ENCODE peak calls at places on chromosomes 4 and X, in eight cellular contexts. O is AG10803, A is astrocyte of the cerebellum, B is OCI-LY7, K is lower lobe of right lung, J is fibroblast of pulmonary artery, V is body of pancreas, G is endothelial cell of umbilical vein. E is an unnamed sample.

GRCh38 chrX:24395775-24396174 is 35.3 kb downstream of the SUPT20HL1 start:
- DNase-seq in O (peak), J (peak), G (peak), V (peak), A (peak), K (no peak), B (peak), E (peak)

GRCh38 chr4:24736066-24736465 is 59.3 kb upstream of the SOD3 start:
- DNase-seq in K (peak), G (peak), J (peak), B (no peak), A (no peak), O (no peak), V (no peak), E (no peak)

GRCh38 chr4:137934921-137935320 is 307.2 kb downstream of the SLC7A11 start:
- DNase-seq in V (no peak), G (no peak), A (no peak), K (no peak), O (peak), J (no peak), B (no peak), E (no peak)

GRCh38 chr4:66906314-66906713 is 639.0 kb downstream of the CENPC start:
- DNase-seq in G (no peak), J (no peak), K (no peak), O (no peak), A (no peak), V (no peak), B (no peak), E (no peak)

GRCh38 chr4:183746305-183747229 is 87.5 kb downstream of the TRAPPC11 start:
- DNase-seq in V (peak), J (no peak), K (no peak), B (no peak), A (no peak), G (no peak), O (no peak), E (no peak)

GRCh38 chr4:163467371-163467770 is 6.2 kb downstream of the TKTL2 start:
- DNase-seq in V (no peak), B (no peak), J (no peak), A (no peak), O (no peak), G (no peak), K (no peak), E (no peak)

GRCh38 chr4:8410641-8411271 is 29.8 kb downstream of the ACOX3 start:
- DNase-seq in A (no peak), V (no peak), O (peak), K (peak), J (peak), G (peak), B (no peak), E (no peak)

GRCh38 chr4:143626134-143626859 is 74.2 kb downstream of the FREM3 start:
- DNase-seq in V (peak), A (peak), B (no peak), G (peak), J (peak), K (peak), O (peak), E (no peak)

GRCh38 chr4:43456383-43456782 is 563.9 kb downstream of the GRXCR1 start:
- DNase-seq in V (no peak), G (peak), B (no peak), J (peak), A (peak), O (peak), K (no peak), E (no peak)

GRCh38 chrX:130085551-130085986 is 24.7 kb downstream of the ELF4 start:
- DNase-seq in K (no peak), A (no peak), G (peak), B (peak), J (peak), V (no peak), O (peak), E (no peak)

GRCh38 chr4:78768447-78769177 is 7.5 kb upstream of the BMP2K start:
- DNase-seq in K (no peak), V (no peak), G (no peak), J (no peak), A (no peak), O (peak), B (no peak), E (no peak)

GRCh38 chr4:6032249-6033244 is 14.3 kb upstream of the C4orf50 start:
- DNase-seq in G (no peak), O (peak), V (peak), B (no peak), J (no peak), K (no peak), A (no peak), E (no peak)

DNA sequence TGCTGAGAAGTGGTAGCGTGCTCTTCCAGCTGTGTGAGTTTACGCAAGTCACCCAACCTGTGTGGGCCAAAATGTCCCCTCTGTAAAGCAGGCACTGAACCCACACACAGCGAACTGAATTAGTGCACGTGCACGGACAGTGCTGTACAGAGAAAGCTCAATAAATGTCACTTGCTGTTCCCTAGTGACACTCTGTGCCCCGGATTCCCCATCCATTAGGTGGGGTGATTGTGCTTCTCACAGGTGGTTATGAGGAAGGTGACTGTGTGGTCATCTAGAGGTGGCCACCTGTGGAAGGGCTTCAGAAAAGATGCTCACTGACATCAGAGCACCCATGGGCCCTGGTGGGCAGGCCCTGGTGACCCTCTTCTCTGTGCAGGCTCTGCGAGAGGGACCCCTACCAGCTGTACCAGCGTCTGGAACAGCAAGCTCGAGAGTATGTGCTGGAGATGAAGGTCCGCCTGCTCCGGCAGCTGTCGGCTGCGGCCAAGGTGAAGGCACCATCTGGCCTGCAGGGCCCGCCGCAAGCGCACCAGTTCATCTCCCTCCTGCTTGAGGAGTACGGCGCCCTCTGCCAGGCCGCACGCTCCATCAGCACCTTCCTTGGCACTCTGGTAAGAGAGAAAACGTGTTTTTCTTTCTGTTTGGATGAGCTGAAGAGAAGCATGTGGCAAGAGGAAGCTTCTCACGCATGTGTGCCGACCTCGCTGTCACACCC is 94.3 kb downstream of the FAM193A start:
- DNase-seq in V (no peak), K (peak), J (no peak), A (no peak), O (no peak), G (no peak), B (no peak), E (no peak)
- TF ChIP-seq CTCF in V (no peak), K (no peak), J (no peak), A (no peak), O (no peak), G (no peak), B (peak), E (no peak)

DNA sequence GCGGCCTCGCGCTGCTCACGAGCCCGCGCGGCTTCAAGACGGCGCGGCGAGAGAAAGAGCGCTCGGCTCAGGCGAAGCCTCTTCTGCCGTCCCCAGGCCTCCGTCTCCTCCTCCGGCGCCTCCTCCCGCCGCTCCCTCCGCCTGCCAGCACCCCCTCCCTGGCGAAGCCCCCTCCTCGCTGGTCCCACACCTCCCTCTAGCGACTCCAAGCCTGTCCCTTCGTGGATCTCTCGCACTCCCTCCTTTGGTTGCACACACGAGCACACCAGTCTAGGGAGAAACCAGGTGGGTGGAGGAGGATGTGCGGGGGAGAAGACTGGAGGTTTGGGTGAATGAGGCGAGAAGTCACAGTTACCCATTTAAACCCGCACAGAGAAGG is at the start of gene CAMK2D:
- DNase-seq in K (peak), V (peak), O (peak), A (peak), J (peak), G (peak), B (peak), E (peak)
- TF ChIP-seq CTCF in K (peak), V (peak), O (peak), A (peak), J (peak), G (peak), B (peak), E (no peak)

GRCh38 chr4:159460408-159460807 is 357.5 kb downstream of the RAPGEF2 start:
- DNase-seq in V (no peak), A (no peak), K (no peak), G (no peak), J (no peak), B (no peak), O (no peak), E (no peak)
- TF ChIP-seq CTCF in V (no peak), A (no peak), K (no peak), G (no peak), J (no peak), B (no peak), O (no peak), E (no peak)

DNA sequence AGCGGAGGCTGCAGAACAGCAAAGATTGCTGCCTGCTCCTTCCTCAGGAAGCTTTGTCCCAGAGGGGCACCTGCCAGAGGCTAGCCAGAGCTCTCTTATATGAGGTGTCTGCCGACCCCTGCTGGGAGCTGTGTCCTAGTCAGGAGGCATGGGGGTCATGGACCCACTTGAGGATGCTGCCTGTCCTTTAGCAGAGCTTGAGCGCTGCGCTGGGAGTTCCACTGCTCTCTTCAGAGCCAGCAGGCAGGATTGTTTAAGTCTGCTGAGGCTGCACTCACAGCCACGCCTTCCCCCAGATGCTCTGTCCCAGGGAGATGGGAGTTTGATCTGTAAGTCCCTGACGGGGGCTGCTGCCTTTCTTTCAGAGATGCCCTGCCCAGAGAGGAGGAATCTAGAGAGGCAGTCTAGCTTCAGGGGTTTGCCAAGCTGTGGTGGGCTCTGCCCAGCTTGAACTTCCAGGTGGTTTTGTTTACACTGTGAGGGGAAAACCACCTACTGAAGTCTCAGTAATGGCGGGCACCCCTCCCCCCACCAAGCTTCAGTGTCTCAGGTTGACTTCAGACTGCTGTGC is 10.9 kb downstream of the DCK start:
- DNase-seq in G (no peak), O (no peak), J (no peak), A (no peak), K (no peak), B (peak), V (no peak), E (no peak)
- TF ChIP-seq CTCF in G (no peak), O (no peak), J (no peak), A (no peak), K (no peak), B (peak), V (no peak), E (no peak)

GRCh38 chrX:84186603-84187358 is 1.2 kb downstream of the RPS6KA6 start:
- DNase-seq in G (peak), V (no peak), B (no peak), A (no peak), J (no peak), K (no peak), O (no peak), E (no peak)
- TF ChIP-seq CTCF in G (no peak), V (no peak), B (no peak), A (peak), J (no peak), K (no peak), O (peak), E (no peak)

GRCh38 chrX:3811331-3812311 is 98.2 kb upstream of the PRKX start:
- DNase-seq in G (no peak), J (peak), K (no peak), V (peak), O (peak), B (peak), A (no peak), E (no peak)
- TF ChIP-seq CTCF in G (no peak), J (peak), K (peak), V (peak), O (peak), B (peak), A (peak), E (peak)

GRCh38 chrX:10444204-10444603 is 176.2 kb downstream of the MID1 start:
- DNase-seq in G (peak), A (no peak), K (no peak), B (no peak), O (no peak), V (no peak), J (peak), E (no peak)
- TF ChIP-seq CTCF in G (peak), A (no peak), K (no peak), B (no peak), O (no peak), V (no peak), J (peak), E (no peak)

GRCh38 chr4:74217365-74217764 is 59.4 kb downstream of the MTHFD2L start:
- DNase-seq in V (no peak), A (peak), J (peak), B (no peak), O (peak), K (no peak), G (peak), E (no peak)
- TF ChIP-seq CTCF in V (no peak), A (no peak), J (no peak), B (no peak), O (no peak), K (no peak), G (no peak), E (no peak)

E was measured in CD14-positive monocyte.